ENCODE peak calls at places on chromosomes 11 and 22, in nine cellular contexts. Y is foreskin fibroblast, D is A549, O is BJ, M is fibroblast of lung, K is kidney, R is bronchial epithelial cell, H is lower lobe of right lung, B is OCI-LY7. L is an unnamed sample.
A peak's percentile ranks its signal among the peaks of the same experiment; 100 is the strongest.

GRCh38 chr11:72425053-72425980 is 9.0 kb downstream of the CLPB start:
- DNase-seq in H (no peak), O (no peak), R (no peak), D (no peak), Y (no peak), K (no peak), B (no peak), M (no peak), L (no peak)

GRCh38 chr11:73236879-73237278 is 18.8 kb downstream of the P2RY2 start:
- DNase-seq in D (peak; percentile 63), B (peak; percentile 61), M (no peak), O (no peak), H (peak; percentile 70), K (peak; percentile 64), Y (no peak), R (peak; percentile 50), L (peak; percentile 46)

GRCh38 chr22:24951942-24952836 is at the start of gene KIAA1671:
- DNase-seq in B (no peak), R (peak; percentile 50), H (peak; percentile 87), D (peak; percentile 84), M (peak; percentile 48), O (no peak), Y (peak; percentile 32), K (peak; percentile 95), L (no peak)

GRCh38 chr11:46485852-46486443 is 94.4 kb upstream of the CHRM4 start:
- DNase-seq in M (no peak), Y (no peak), R (no peak), H (no peak), D (no peak), O (no peak), B (no peak), K (no peak), L (no peak)

GRCh38 chr22:29344137-29344536 is 28.6 kb upstream of the RASL10A start:
- DNase-seq in H (peak; percentile 79), D (peak; percentile 28), O (peak; percentile 84), M (peak; percentile 99), Y (peak; percentile 94), B (no peak), K (no peak), R (peak; percentile 89), L (no peak)

GRCh38 chr11:65014146-65014960 is at the start of gene ARL2:
- DNase-seq in B (no peak), M (peak; percentile 27), Y (no peak), D (no peak), R (no peak), K (no peak), O (no peak), H (no peak), L (peak; percentile 39)

GRCh38 chr22:33883561-33883960 is 36.7 kb downstream of the LARGE1 start:
- DNase-seq in K (no peak), Y (no peak), R (peak; percentile 68), H (no peak), O (no peak), B (no peak), D (no peak), M (peak; percentile 45), L (no peak)

GRCh38 chr11:57641011-57641410 is 8.7 kb downstream of the YPEL4 start:
- DNase-seq in O (no peak), R (no peak), H (no peak), D (peak; percentile 36), M (no peak), K (no peak), Y (no peak), B (peak; percentile 24), L (no peak)

GRCh38 chr11:129846508-129847335 is 31.1 kb downstream of the TMEM45B start:
- DNase-seq in H (no peak), R (peak; percentile 98), Y (peak; percentile 80), K (no peak), D (peak; percentile 61), O (peak; percentile 93), M (peak; percentile 99), B (peak; percentile 11), L (no peak)

GRCh38 chr11:27008811-27009535 is 15.1 kb downstream of the FIBIN start:
- DNase-seq in K (no peak), R (peak; percentile 62), D (no peak), Y (no peak), B (no peak), H (no peak), O (no peak), M (no peak), L (no peak)

DNA sequence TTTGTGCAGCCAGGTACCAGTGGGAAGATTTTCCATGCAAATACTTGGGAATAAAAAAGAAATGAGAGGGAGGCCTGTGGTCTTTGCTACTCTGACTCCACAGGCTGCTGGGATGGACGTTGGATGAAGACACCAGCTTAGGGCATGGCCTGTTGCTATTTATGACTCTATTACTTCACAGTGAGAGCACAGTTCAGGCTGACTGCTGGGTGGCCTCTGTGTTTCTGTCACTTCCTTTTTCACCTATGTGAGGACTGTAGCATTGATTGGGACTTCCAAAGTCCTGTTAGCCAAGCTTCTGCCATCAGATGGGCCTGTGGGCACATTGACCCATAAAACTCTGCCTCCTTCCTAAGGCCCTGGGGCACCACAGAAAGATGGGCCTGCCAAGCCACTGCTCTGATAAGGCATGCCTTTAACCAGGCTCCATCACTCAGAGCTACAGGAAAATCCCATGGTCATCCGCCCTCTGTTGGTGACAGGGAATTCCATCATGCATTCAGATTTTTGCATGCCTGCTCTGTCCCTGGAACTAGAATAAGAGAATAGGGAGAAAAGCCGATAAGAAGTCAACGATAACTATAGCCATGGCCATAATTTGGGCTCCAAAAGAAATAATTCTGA is 64.6 kb downstream of the KCNJ1 start:
- DNase-seq in M (no peak), O (no peak), B (peak; percentile 5), Y (no peak), D (peak; percentile 15), H (no peak), R (peak; percentile 33), K (no peak), L (no peak)
- TF ChIP-seq CTCF in M (peak; percentile 53), O (peak; percentile 42), B (peak; percentile 56), Y (peak; percentile 37), D (no peak), H (peak; percentile 25), R (peak; percentile 57), K (peak; percentile 26), L (peak; percentile 30)

GRCh38 chr22:27408068-27408467 is 393.5 kb downstream of the MN1 start:
- DNase-seq in B (no peak), K (no peak), Y (no peak), O (no peak), D (no peak), M (no peak), R (no peak), H (no peak), L (no peak)

GRCh38 chr22:27406389-27406861 is 395.1 kb downstream of the MN1 start:
- DNase-seq in B (no peak), R (peak; percentile 20), D (no peak), K (no peak), O (no peak), M (no peak), Y (no peak), H (no peak), L (no peak)

GRCh38 chr22:27405672-27406388 is 395.7 kb downstream of the MN1 start:
- DNase-seq in R (peak; percentile 43), K (no peak), Y (peak; percentile 31), M (no peak), H (peak; percentile 60), D (peak; percentile 48), O (no peak), B (peak; percentile 46), L (peak; percentile 23)

GRCh38 chr22:27409299-27409698 is 392.3 kb downstream of the MN1 start:
- DNase-seq in Y (no peak), M (no peak), H (no peak), K (no peak), D (no peak), R (no peak), O (no peak), B (no peak), L (no peak)

DNA sequence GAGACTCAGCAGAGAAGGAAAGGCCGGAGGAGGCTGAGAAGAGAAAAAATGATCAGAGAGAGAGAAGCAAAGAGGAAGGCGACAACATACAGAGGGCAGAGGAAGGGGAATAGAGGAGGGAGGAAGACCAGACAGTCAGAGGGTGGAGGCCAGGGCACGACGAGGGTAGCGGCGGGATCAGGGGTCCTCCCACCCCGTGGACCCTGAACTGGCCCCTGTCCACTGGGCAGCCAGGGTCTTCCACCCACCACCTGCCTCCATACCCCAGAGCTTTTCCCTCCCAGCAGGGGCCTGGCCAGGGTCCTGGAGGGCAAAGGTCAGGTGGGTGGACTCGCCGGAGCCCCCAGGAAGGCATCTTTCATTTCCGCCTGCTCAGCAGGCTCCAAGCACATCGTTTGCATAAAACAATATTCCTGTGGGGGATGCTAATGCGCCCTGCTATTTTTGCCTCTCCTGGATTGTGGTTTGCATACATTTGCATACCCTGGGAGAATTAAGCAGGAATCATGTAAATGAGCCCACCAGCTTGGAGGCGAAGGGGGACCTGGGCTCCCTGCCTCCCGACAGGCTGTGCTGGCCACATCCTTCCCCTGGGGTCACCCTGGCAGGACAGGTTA is 394.1 kb downstream of the MN1 start:
- DNase-seq in B (no peak), H (no peak), M (no peak), Y (no peak), R (no peak), K (no peak), O (no peak), D (no peak), L (no peak)
- H3K4me3 ChIP-seq in B (no peak overlapping the region), H (no peak overlapping the region), M (no peak overlapping the region), Y (no peak overlapping the region), R (no peak overlapping the region), K (no peak overlapping the region), O (no peak overlapping the region), D (no peak overlapping the region), L (no peak overlapping the region)

GRCh38 chr22:46825145-46825544 is 62.7 kb downstream of the TBC1D22A start:
- DNase-seq in K (peak; percentile 51), D (no peak), B (no peak), O (no peak), H (no peak), Y (no peak), R (no peak), M (peak; percentile 18), L (no peak)

GRCh38 chr22:46827781-46828180 is 65.3 kb downstream of the TBC1D22A start:
- DNase-seq in K (no peak), R (no peak), M (no peak), H (no peak), D (peak; percentile 15), B (no peak), Y (no peak), O (no peak), L (no peak)

GRCh38 chr22:46828323-46829139 is 66.1 kb downstream of the TBC1D22A start:
- DNase-seq in R (no peak), K (no peak), D (peak; percentile 17), H (no peak), Y (no peak), O (no peak), B (no peak), M (no peak), L (no peak)

GRCh38 chr22:46826438-46826837 is 64.0 kb downstream of the TBC1D22A start:
- DNase-seq in H (no peak), D (no peak), R (no peak), M (no peak), K (no peak), B (no peak), O (no peak), Y (no peak), L (no peak)

GRCh38 chr22:46827072-46827780 is 64.8 kb downstream of the TBC1D22A start:
- DNase-seq in Y (no peak), R (no peak), B (peak; percentile 23), M (no peak), O (no peak), H (no peak), K (no peak), D (no peak), L (no peak)
- TF ChIP-seq CTCF in Y (no peak), R (no peak), B (peak; percentile 76), M (no peak), O (no peak), H (no peak), K (no peak), D (no peak), L (peak; percentile 36)

GRCh38 chr11:1744137-1744878 is 6.1 kb downstream of the IFITM10 start:
- DNase-seq in D (no peak), O (no peak), Y (peak; percentile 33), H (no peak), B (no peak), M (no peak), R (no peak), K (peak; percentile 75), L (no peak)
- H3K4me3 ChIP-seq in D (no peak overlapping the region), O (no peak overlapping the region), Y (no peak overlapping the region), H (no peak overlapping the region), B (no peak overlapping the region), M (no peak overlapping the region), R (no peak overlapping the region), K (no peak overlapping the region), L (no peak overlapping the region)

L was measured in DND-41.